ENCODE peak calls at places on chromosomes 4 and X, in seven cellular contexts. One of them, this sample, is unnamed.

GRCh38 chr4:157824006-157824405 is 348.8 kb downstream of the GASK1B start:
- DNase-seq in epithelial cell of esophagus: peak
- DNase-seq in left cardiac atrium: no peak
- DNase-seq in left ventricle myocardium superior: no peak
- DNase-seq in GM04503: no peak
- DNase-seq in prostate gland: no peak
- DNase-seq in M059J: peak
- DNase-seq in this sample: peak

GRCh38 chrX:402857-403256 is 16.1 kb upstream of the PPP2R3B start:
- DNase-seq in prostate gland: no peak
- DNase-seq in GM04503: no peak
- DNase-seq in left cardiac atrium: no peak
- DNase-seq in M059J: no peak
- DNase-seq in left ventricle myocardium superior: no peak
- DNase-seq in epithelial cell of esophagus: no peak
- DNase-seq in this sample: no peak

GRCh38 chr4:123248260-123248659 is 148.3 kb upstream of the SPRY1 start:
- DNase-seq in prostate gland: no peak
- DNase-seq in GM04503: peak
- DNase-seq in epithelial cell of esophagus: no peak
- DNase-seq in left ventricle myocardium superior: no peak
- DNase-seq in left cardiac atrium: no peak
- DNase-seq in M059J: no peak
- DNase-seq in this sample: no peak

GRCh38 chr4:112951362-112951962 is 98.0 kb upstream of the ANK2 start:
- DNase-seq in M059J: peak
- DNase-seq in epithelial cell of esophagus: peak
- DNase-seq in left ventricle myocardium superior: no peak
- DNase-seq in prostate gland: no peak
- DNase-seq in left cardiac atrium: no peak
- DNase-seq in GM04503: no peak
- DNase-seq in this sample: no peak

GRCh38 chrX:52359614-52360232 is 9.1 kb upstream of the XAGE2 start:
- DNase-seq in left ventricle myocardium superior: no peak
- DNase-seq in M059J: no peak
- DNase-seq in prostate gland: no peak
- DNase-seq in GM04503: no peak
- DNase-seq in left cardiac atrium: no peak
- DNase-seq in epithelial cell of esophagus: no peak
- DNase-seq in this sample: no peak

GRCh38 chrX:97629597-97629985 is 745.9 kb downstream of the RPA4 start:
- DNase-seq in left cardiac atrium: no peak
- DNase-seq in prostate gland: no peak
- DNase-seq in M059J: no peak
- DNase-seq in left ventricle myocardium superior: no peak
- DNase-seq in GM04503: no peak
- DNase-seq in epithelial cell of esophagus: no peak
- DNase-seq in this sample: no peak

GRCh38 chrX:136168929-136169735 is 21.8 kb downstream of the FHL1 start:
- DNase-seq in epithelial cell of esophagus: peak
- DNase-seq in prostate gland: no peak
- DNase-seq in left ventricle myocardium superior: peak
- DNase-seq in GM04503: peak
- DNase-seq in M059J: peak
- DNase-seq in left cardiac atrium: peak
- DNase-seq in this sample: peak

GRCh38 chrX:153669174-153669890 is 4.3 kb downstream of the PNCK start:
- DNase-seq in M059J: no peak
- DNase-seq in prostate gland: no peak
- DNase-seq in left ventricle myocardium superior: no peak
- DNase-seq in GM04503: no peak
- DNase-seq in left cardiac atrium: no peak
- DNase-seq in epithelial cell of esophagus: no peak
- DNase-seq in this sample: no peak

GRCh38 chr4:6909970-6910339 is 329 bp downstream of the TBC1D14 start:
- DNase-seq in epithelial cell of esophagus: peak
- DNase-seq in left cardiac atrium: peak
- DNase-seq in left ventricle myocardium superior: peak
- DNase-seq in M059J: peak
- DNase-seq in GM04503: no peak
- DNase-seq in prostate gland: no peak
- DNase-seq in this sample: no peak

GRCh38 chr4:174284181-174284886 is 623 bp downstream of the CEP44 start:
- DNase-seq in GM04503: peak
- DNase-seq in left ventricle myocardium superior: no peak
- DNase-seq in prostate gland: no peak
- DNase-seq in M059J: peak
- DNase-seq in epithelial cell of esophagus: peak
- DNase-seq in left cardiac atrium: no peak
- DNase-seq in this sample: peak

GRCh38 chr4:7772708-7773385 is 166.8 kb downstream of the AFAP1 start:
- DNase-seq in epithelial cell of esophagus: no peak
- DNase-seq in GM04503: no peak
- DNase-seq in left cardiac atrium: peak
- DNase-seq in left ventricle myocardium superior: peak
- DNase-seq in prostate gland: no peak
- DNase-seq in M059J: no peak
- DNase-seq in this sample: peak

GRCh38 chr4:1819284-1819683 is 26.2 kb downstream of the FGFR3 start:
- DNase-seq in epithelial cell of esophagus: no peak
- DNase-seq in GM04503: no peak
- DNase-seq in M059J: no peak
- DNase-seq in left cardiac atrium: no peak
- DNase-seq in left ventricle myocardium superior: no peak
- DNase-seq in prostate gland: no peak
- DNase-seq in this sample: no peak

GRCh38 chr4:83639849-83640493 is 104.1 kb downstream of the GPAT3 start:
- DNase-seq in M059J: peak
- DNase-seq in epithelial cell of esophagus: peak
- DNase-seq in left cardiac atrium: no peak
- DNase-seq in prostate gland: peak
- DNase-seq in GM04503: no peak
- DNase-seq in left ventricle myocardium superior: no peak
- DNase-seq in this sample: peak

GRCh38 chrX:39890807-39891206 is 207.0 kb downstream of the BCOR start:
- DNase-seq in GM04503: no peak
- DNase-seq in prostate gland: no peak
- DNase-seq in left cardiac atrium: no peak
- DNase-seq in epithelial cell of esophagus: no peak
- DNase-seq in M059J: no peak
- DNase-seq in left ventricle myocardium superior: peak
- DNase-seq in this sample: no peak

GRCh38 chr4:185524888-185525863 is 10.1 kb downstream of the PDLIM3 start:
- DNase-seq in left cardiac atrium: no peak
- DNase-seq in GM04503: no peak
- DNase-seq in prostate gland: no peak
- DNase-seq in epithelial cell of esophagus: no peak
- DNase-seq in M059J: peak
- DNase-seq in left ventricle myocardium superior: no peak
- DNase-seq in this sample: peak

GRCh38 chr4:825969-826330 is at the start of gene CPLX1:
- DNase-seq in left cardiac atrium: no peak
- DNase-seq in M059J: peak
- DNase-seq in GM04503: no peak
- DNase-seq in epithelial cell of esophagus: peak
- DNase-seq in prostate gland: no peak
- DNase-seq in left ventricle myocardium superior: no peak
- DNase-seq in this sample: peak

GRCh38 chrX:20066968-20067708 is 49.6 kb downstream of the MAP7D2 start:
- DNase-seq in left ventricle myocardium superior: no peak
- DNase-seq in left cardiac atrium: no peak
- DNase-seq in prostate gland: peak
- DNase-seq in GM04503: no peak
- DNase-seq in M059J: peak
- DNase-seq in epithelial cell of esophagus: peak
- DNase-seq in this sample: peak

GRCh38 chr4:157739237-157739636 is 433.6 kb downstream of the GASK1B start:
- DNase-seq in epithelial cell of esophagus: peak
- DNase-seq in GM04503: no peak
- DNase-seq in M059J: peak
- DNase-seq in left cardiac atrium: no peak
- DNase-seq in prostate gland: no peak
- DNase-seq in left ventricle myocardium superior: no peak
- DNase-seq in this sample: peak

GRCh38 chrX:77087529-77088169 is 359.5 kb upstream of the FGF16 start:
- DNase-seq in prostate gland: no peak
- DNase-seq in GM04503: no peak
- DNase-seq in left cardiac atrium: peak
- DNase-seq in M059J: peak
- DNase-seq in left ventricle myocardium superior: no peak
- DNase-seq in epithelial cell of esophagus: peak
- DNase-seq in this sample: no peak

GRCh38 chrX:154727418-154728323 is 23.2 kb downstream of the GAB3 start:
- DNase-seq in left ventricle myocardium superior: peak
- DNase-seq in M059J: peak
- DNase-seq in prostate gland: no peak
- DNase-seq in epithelial cell of esophagus: peak
- DNase-seq in left cardiac atrium: peak
- DNase-seq in GM04503: no peak
- DNase-seq in this sample: peak

GRCh38 chrX:22577181-22577580 is 304.5 kb downstream of the CBLL2 start:
- DNase-seq in GM04503: no peak
- DNase-seq in epithelial cell of esophagus: peak
- DNase-seq in prostate gland: no peak
- DNase-seq in left cardiac atrium: no peak
- DNase-seq in left ventricle myocardium superior: no peak
- DNase-seq in M059J: peak
- DNase-seq in this sample: peak

GRCh38 chr4:168257663-168258235 is 60.8 kb downstream of the DDX60 start:
- DNase-seq in M059J: no peak
- DNase-seq in epithelial cell of esophagus: no peak
- DNase-seq in left ventricle myocardium superior: no peak
- DNase-seq in left cardiac atrium: no peak
- DNase-seq in GM04503: no peak
- DNase-seq in prostate gland: no peak
- DNase-seq in this sample: no peak

GRCh38 chrX:31356501-31357263 is 284.8 kb upstream of the FTHL17 start:
- DNase-seq in prostate gland: no peak
- DNase-seq in left cardiac atrium: no peak
- DNase-seq in epithelial cell of esophagus: no peak
- DNase-seq in GM04503: no peak
- DNase-seq in M059J: no peak
- DNase-seq in left ventricle myocardium superior: no peak
- DNase-seq in this sample: no peak

GRCh38 chr4:139530833-139531427 is 25.1 kb downstream of the SETD7 start:
- DNase-seq in left cardiac atrium: peak
- DNase-seq in prostate gland: no peak
- DNase-seq in left ventricle myocardium superior: no peak
- DNase-seq in epithelial cell of esophagus: peak
- DNase-seq in GM04503: no peak
- DNase-seq in M059J: peak
- DNase-seq in this sample: no peak

GRCh38 chr4:139419388-139419914 is 34.5 kb upstream of the RAB33B start:
- DNase-seq in GM04503: peak
- DNase-seq in left ventricle myocardium superior: no peak
- DNase-seq in prostate gland: no peak
- DNase-seq in M059J: peak
- DNase-seq in left cardiac atrium: peak
- DNase-seq in epithelial cell of esophagus: peak
- DNase-seq in this sample: peak

GRCh38 chr4:107939307-107939706 is 8.0 kb downstream of the CYP2U1 start:
- DNase-seq in prostate gland: no peak
- DNase-seq in left cardiac atrium: no peak
- DNase-seq in M059J: no peak
- DNase-seq in left ventricle myocardium superior: no peak
- DNase-seq in GM04503: peak
- DNase-seq in epithelial cell of esophagus: peak
- DNase-seq in this sample: no peak

GRCh38 chrX:136816970-136817369 is 36.2 kb upstream of the ARHGEF6 start:
- DNase-seq in epithelial cell of esophagus: peak
- DNase-seq in M059J: peak
- DNase-seq in left cardiac atrium: no peak
- DNase-seq in left ventricle myocardium superior: no peak
- DNase-seq in GM04503: no peak
- DNase-seq in prostate gland: no peak
- DNase-seq in this sample: peak

GRCh38 chr4:3486556-3487270 is 23.6 kb downstream of the DOK7 start:
- DNase-seq in epithelial cell of esophagus: no peak
- DNase-seq in M059J: peak
- DNase-seq in prostate gland: no peak
- DNase-seq in left ventricle myocardium superior: no peak
- DNase-seq in GM04503: no peak
- DNase-seq in left cardiac atrium: no peak
- DNase-seq in this sample: no peak

GRCh38 chr4:33467291-33467690 is 2747.1 kb downstream of the PCDH7 start:
- DNase-seq in prostate gland: no peak
- DNase-seq in left ventricle myocardium superior: no peak
- DNase-seq in GM04503: no peak
- DNase-seq in epithelial cell of esophagus: no peak
- DNase-seq in M059J: peak
- DNase-seq in left cardiac atrium: no peak
- DNase-seq in this sample: no peak

GRCh38 chrX:141839856-141840255 is 1.7 kb downstream of the MAGEC3 start:
- DNase-seq in M059J: peak
- DNase-seq in GM04503: peak
- DNase-seq in left cardiac atrium: no peak
- DNase-seq in prostate gland: no peak
- DNase-seq in epithelial cell of esophagus: no peak
- DNase-seq in left ventricle myocardium superior: no peak
- DNase-seq in this sample: peak

GRCh38 chr4:25767877-25768475 is 94.8 kb downstream of the SEL1L3 start:
- DNase-seq in left cardiac atrium: peak
- DNase-seq in prostate gland: peak
- DNase-seq in GM04503: no peak
- DNase-seq in M059J: peak
- DNase-seq in epithelial cell of esophagus: peak
- DNase-seq in left ventricle myocardium superior: no peak
- DNase-seq in this sample: peak

GRCh38 chr4:40613456-40613855 is 16.2 kb downstream of the RBM47 start:
- DNase-seq in epithelial cell of esophagus: no peak
- DNase-seq in M059J: peak
- DNase-seq in prostate gland: no peak
- DNase-seq in left ventricle myocardium superior: no peak
- DNase-seq in left cardiac atrium: no peak
- DNase-seq in GM04503: no peak
- DNase-seq in this sample: peak

GRCh38 chrX:111098874-111099273 is 2.9 kb downstream of the PAK3 start:
- DNase-seq in M059J: peak
- DNase-seq in left ventricle myocardium superior: peak
- DNase-seq in left cardiac atrium: peak
- DNase-seq in prostate gland: no peak
- DNase-seq in epithelial cell of esophagus: peak
- DNase-seq in GM04503: no peak
- DNase-seq in this sample: no peak

GRCh38 chr4:175560628-175561027 is 251.4 kb downstream of the GPM6A start:
- DNase-seq in M059J: peak
- DNase-seq in epithelial cell of esophagus: peak
- DNase-seq in prostate gland: no peak
- DNase-seq in left cardiac atrium: no peak
- DNase-seq in GM04503: no peak
- DNase-seq in left ventricle myocardium superior: no peak
- DNase-seq in this sample: no peak

GRCh38 chr4:726235-726787 is 20.7 kb downstream of the PCGF3 start:
- DNase-seq in M059J: peak
- DNase-seq in GM04503: peak
- DNase-seq in left cardiac atrium: no peak
- DNase-seq in left ventricle myocardium superior: no peak
- DNase-seq in epithelial cell of esophagus: no peak
- DNase-seq in prostate gland: no peak
- DNase-seq in this sample: no peak

GRCh38 chr4:159723341-159724048 is 620.6 kb downstream of the RAPGEF2 start:
- DNase-seq in GM04503: no peak
- DNase-seq in prostate gland: no peak
- DNase-seq in left ventricle myocardium superior: no peak
- DNase-seq in M059J: no peak
- DNase-seq in left cardiac atrium: no peak
- DNase-seq in epithelial cell of esophagus: peak
- DNase-seq in this sample: no peak